ENCODE peak calls at places on chromosomes 13 and 19, in seven cellular contexts. M, Y, V, H, B, P and W are unnamed samples.
A peak's percentile ranks its signal among the peaks of the same experiment; 100 is the strongest.

GRCh38 chr13:94988654-94989053 is 276.3 kb upstream of the SOX21 start:
- DNase-seq in Y (no peak), H (no peak), P (peak; percentile 24), V (peak; percentile 30), M (no peak), B (no peak), W (no peak)

GRCh38 chr13:31110617-31111016 is 51.1 kb downstream of the HSPH1 start:
- DNase-seq in P (no peak), Y (no peak), M (no peak), H (no peak), B (no peak), V (no peak), W (no peak)

GRCh38 chr13:57857945-57858344 is 226.4 kb downstream of the PCDH17 start:
- DNase-seq in B (no peak), P (no peak), V (no peak), H (no peak), M (no peak), Y (no peak), W (no peak)

GRCh38 chr13:101417043-101417406 is 717 bp upstream of the NALCN start:
- DNase-seq in Y (no peak), P (peak; percentile 74), H (no peak), M (peak; percentile 72), V (peak; percentile 45), B (no peak), W (no peak)

GRCh38 chr13:51780099-51780498 is 23.9 kb downstream of the DHRS12 start:
- DNase-seq in V (no peak), M (no peak), Y (no peak), H (no peak), B (no peak), P (no peak), W (no peak)

GRCh38 chr19:28049875-28050274 is 1163.1 kb downstream of the UQCRFS1 start:
- DNase-seq in M (no peak), B (no peak), V (no peak), P (no peak), Y (no peak), H (no peak), W (no peak)

GRCh38 chr19:17322854-17323253 is 11.8 kb downstream of the ANO8 start:
- DNase-seq in V (no peak), B (no peak), M (no peak), Y (no peak), P (no peak), H (no peak), W (no peak)

GRCh38 chr19:13298565-13299481 is 148.6 kb downstream of the IER2 start:
- DNase-seq in V (no peak), B (no peak), H (no peak), P (no peak), M (no peak), Y (no peak), W (no peak)

GRCh38 chr13:41614671-41615519 is 157.5 kb downstream of the RGCC start:
- DNase-seq in H (no peak), P (no peak), M (no peak), Y (no peak), V (peak; percentile 54), B (no peak), W (no peak)

GRCh38 chr13:83895994-83896580 is 13.8 kb upstream of the SLITRK1 start:
- DNase-seq in V (no peak), H (no peak), M (no peak), Y (no peak), B (no peak), P (peak; percentile 64), W (no peak)